ENCODE peak calls at places on chromosomes 11 and 22, in four cellular contexts. G is mammary epithelial cell, K is substantia nigra, P is dorsolateral prefrontal cortex. A is an unnamed sample.

GRCh38 chr11:76797341-76798201 is 14.4 kb downstream of the TSKU start:
- DNase-seq in G (no peak), P (no peak), K (no peak), A (no peak)

GRCh38 chr22:17726561-17727243 is 47.6 kb downstream of the BID start:
- DNase-seq in P (no peak), G (no peak), K (no peak), A (no peak)

GRCh38 chr22:31160328-31160978 is 471 bp downstream of the RNF185 start:
- DNase-seq in P (peak), G (no peak), K (no peak), A (peak)

GRCh38 chr11:45384711-45385241 is 98.6 kb upstream of the SYT13 start:
- DNase-seq in K (no peak), P (no peak), G (no peak), A (no peak)

GRCh38 chr11:118008271-118008903 is 22.2 kb downstream of the IL10RA start:
- DNase-seq in G (no peak), K (no peak), P (no peak), A (no peak)

GRCh38 chr11:75371930-75372876 is 20.7 kb upstream of the ARRB1 start:
- DNase-seq in K (no peak), P (no peak), G (no peak), A (no peak)

GRCh38 chr11:59200421-59200746 is 12.3 kb downstream of the MPEG1 start:
- DNase-seq in G (no peak), P (no peak), K (no peak), A (no peak)

GRCh38 chr11:111513240-111513605 is 1.0 kb upstream of the BTG4 start:
- DNase-seq in P (no peak), K (no peak), G (peak), A (no peak)

GRCh38 chr11:91158901-91159537 is 936.2 kb upstream of the CHORDC1 start:
- DNase-seq in G (peak), K (no peak), P (no peak), A (no peak)

GRCh38 chr11:44775366-44776356 is 48.9 kb downstream of the TSPAN18 start:
- DNase-seq in K (no peak), P (no peak), G (peak), A (no peak)

GRCh38 chr11:108672113-108672512 is 7.2 kb downstream of the DDX10 start:
- DNase-seq in P (no peak), G (no peak), K (no peak), A (no peak)

GRCh38 chr22:19048531-19048930 is 73.7 kb downstream of the DGCR2 start:
- DNase-seq in G (no peak), K (no peak), P (no peak), A (no peak)

GRCh38 chr11:129455756-129456436 is 80.2 kb downstream of the BARX2 start:
- DNase-seq in K (no peak), G (no peak), P (no peak), A (no peak)

GRCh38 chr11:99098751-99099150 is 78.0 kb downstream of the CNTN5 start:
- DNase-seq in K (no peak), P (no peak), G (no peak), A (no peak)

GRCh38 chr22:44182591-44183588 is 2.2 kb downstream of the PARVG start:
- DNase-seq in P (no peak), K (no peak), G (no peak), A (no peak)

GRCh38 chr11:17572791-17573460 is 25.9 kb downstream of the OTOG start:
- DNase-seq in P (no peak), K (no peak), G (no peak), A (no peak)

GRCh38 chr11:35836185-35836584 is 107.7 kb upstream of the LDLRAD3 start:
- DNase-seq in P (no peak), K (no peak), G (no peak), A (no peak)

GRCh38 chr11:49432242-49432848 is 223.9 kb upstream of the FOLH1 start:
- DNase-seq in G (no peak), P (no peak), K (no peak), A (no peak)

GRCh38 chr11:5247479-5248192 is 2.0 kb downstream of the HBG1 start:
- DNase-seq in G (no peak), P (no peak), K (no peak), A (no peak)

GRCh38 chr22:23106906-23107367 is 34.9 kb downstream of the RSPH14 start:
- DNase-seq in P (no peak), K (no peak), G (no peak), A (no peak)

GRCh38 chr11:65574963-65575567 is 788 bp upstream of the EHBP1L1 start:
- DNase-seq in K (no peak), G (no peak), P (no peak), A (no peak)

GRCh38 chr11:2312232-2313042 is 10.6 kb downstream of the TSPAN32 start:
- DNase-seq in G (peak), K (no peak), P (no peak), A (no peak)

GRCh38 chr11:2311456-2312201 is 9.8 kb downstream of the TSPAN32 start:
- DNase-seq in P (no peak), G (no peak), K (no peak), A (no peak)

GRCh38 chr11:2314136-2314524 is 12.3 kb downstream of the TSPAN32 start:
- DNase-seq in P (no peak), K (no peak), G (no peak), A (no peak)

GRCh38 chr11:2314525-2315394 is 12.9 kb downstream of the TSPAN32 start:
- DNase-seq in G (no peak), P (peak), K (peak), A (no peak)

GRCh38 chr11:2313051-2313951 is 11.5 kb downstream of the TSPAN32 start:
- DNase-seq in P (no peak), K (no peak), G (no peak), A (no peak)
- H3K27ac ChIP-seq in P (no peak), K (no peak), G (no peak), A (no peak)

GRCh38 chr11:12798609-12799011 is 124.4 kb downstream of the TEAD1 start:
- DNase-seq in P (no peak), K (no peak), G (peak), A (no peak)

GRCh38 chr11:12800032-12800671 is 125.9 kb downstream of the TEAD1 start:
- DNase-seq in P (no peak), K (no peak), G (peak), A (no peak)

GRCh38 chr11:12797996-12798395 is 123.8 kb downstream of the TEAD1 start:
- DNase-seq in G (no peak), K (no peak), P (no peak), A (no peak)

GRCh38 chr11:12801976-12802375 is 127.8 kb downstream of the TEAD1 start:
- DNase-seq in K (no peak), P (no peak), G (peak), A (no peak)

DNA sequence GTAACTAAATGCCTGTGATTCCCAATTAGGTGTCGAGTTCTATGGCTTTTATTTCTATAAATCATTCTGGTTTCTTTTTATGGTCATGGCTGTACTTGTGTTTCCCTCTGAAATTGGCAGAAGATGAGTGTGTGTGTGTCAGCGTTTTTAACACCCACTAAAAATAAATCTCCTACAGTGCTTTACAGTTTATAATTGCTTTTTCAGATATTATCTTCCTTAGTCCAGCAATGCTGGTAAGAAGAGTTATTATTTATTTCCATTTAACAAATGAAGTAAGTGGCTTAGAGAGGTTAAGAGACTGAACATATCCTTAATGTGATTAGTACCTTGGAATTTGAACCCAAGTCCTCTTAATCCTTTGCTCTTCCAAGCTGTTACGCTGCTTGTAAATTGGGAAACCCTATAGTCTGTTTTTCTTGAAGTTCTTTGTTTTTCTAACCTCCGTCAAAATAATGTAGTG is 125.2 kb downstream of the TEAD1 start:
- DNase-seq in P (no peak), K (no peak), G (no peak), A (no peak)
- H3K27ac ChIP-seq in P (no peak), K (no peak), G (peak), A (no peak)

GRCh38 chr22:21712751-21713427 is 22.7 kb downstream of the YPEL1 start:
- DNase-seq in G (peak), K (peak), P (peak), A (peak)
- H3K27ac ChIP-seq in G (no peak), K (no peak), P (peak), A (peak)

DNA sequence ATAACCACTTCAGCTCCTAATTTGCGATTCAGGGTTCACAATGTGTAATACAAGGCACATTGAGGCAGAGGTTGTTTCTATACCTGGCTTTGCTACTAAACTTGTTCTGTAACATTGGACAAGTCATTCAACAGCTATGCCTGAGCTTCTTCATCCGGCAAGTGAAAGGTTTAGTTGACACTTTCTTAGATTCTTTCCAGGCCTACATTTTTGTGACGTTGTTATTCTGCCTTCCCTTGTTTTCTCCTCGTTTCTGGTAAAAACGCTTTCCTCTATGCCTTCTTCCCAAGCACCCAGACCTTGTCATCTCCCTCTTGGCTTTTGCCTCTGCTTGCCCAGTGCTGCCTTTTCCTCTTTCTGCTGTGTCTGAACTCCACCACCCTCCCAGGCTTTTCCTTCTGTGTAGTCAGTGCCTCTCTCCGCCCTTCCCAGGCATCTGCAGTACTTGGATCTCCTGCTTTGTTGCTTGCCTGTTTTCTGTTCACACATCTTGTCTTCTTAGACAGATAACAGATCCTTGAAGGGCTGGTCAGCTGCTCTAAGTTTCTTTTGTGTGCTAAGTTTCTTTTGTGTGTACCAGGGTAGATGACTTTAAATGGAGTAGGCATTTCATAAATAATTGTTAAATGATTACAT is 1.4 kb upstream of the AMOTL1 start:
- DNase-seq in K (no peak), G (peak), P (no peak), A (no peak)
- H3K27ac ChIP-seq in K (no peak), G (peak), P (no peak), A (no peak)